ENCODE peak calls at places on chromosomes 6 and 20, in ten cellular contexts. I, F, D, Q, W, V, Y, Z, J and S are unnamed samples.

GRCh38 chr6:89194559-89194958 is 22.6 kb downstream of the GABRR1 start:
- DNase-seq in Y (no peak), Q (no peak), D (no peak), V (no peak), W (no peak), J (no peak), F (no peak), I (no peak), Z (no peak), S (no peak)

GRCh38 chr6:31727034-31727716 is 1.9 kb downstream of the DDAH2 start:
- DNase-seq in I (no peak), F (no peak), Y (no peak), W (no peak), Q (peak), Z (peak), J (no peak), V (no peak), D (no peak), S (no peak)

GRCh38 chr20:54209216-54209813 is 1.4 kb downstream of the PFDN4 start:
- DNase-seq in V (no peak), Y (no peak), J (no peak), F (no peak), Z (no peak), D (no peak), Q (no peak), I (no peak), W (no peak), S (no peak)

GRCh38 chr6:152062476-152062875 is 255.0 kb downstream of the ESR1 start:
- DNase-seq in Q (no peak), D (no peak), J (no peak), I (no peak), W (no peak), V (no peak), Y (no peak), F (no peak), Z (no peak), S (no peak)

GRCh38 chr6:72182337-72183246 is 296.2 kb downstream of the RIMS1 start:
- DNase-seq in I (no peak), W (no peak), D (no peak), Q (no peak), V (no peak), J (peak), Y (peak), Z (no peak), F (no peak), S (peak)

GRCh38 chr20:60295214-60295613 is 337.0 kb downstream of the CDH26 start:
- DNase-seq in J (no peak), W (no peak), V (no peak), Y (no peak), D (no peak), Q (no peak), I (no peak), Z (no peak), F (no peak), S (no peak)

GRCh38 chr6:85674604-85675003 is 31.9 kb upstream of the SYNCRIP start:
- DNase-seq in D (no peak), J (no peak), W (no peak), Q (no peak), I (no peak), Y (peak), V (no peak), Z (no peak), F (no peak), S (no peak)

GRCh38 chr20:46351357-46352058 is 43.2 kb upstream of the CDH22 start:
- DNase-seq in Y (no peak), F (no peak), V (no peak), D (no peak), J (no peak), Q (peak), I (no peak), Z (no peak), W (no peak), S (no peak)

GRCh38 chr6:30646450-30647038 is 389 bp upstream of the C6orf136 start:
- DNase-seq in Q (peak), W (peak), V (peak), J (peak), F (no peak), Y (peak), Z (no peak), I (peak), D (no peak), S (no peak)

GRCh38 chr6:66926060-66926459 is 1219.0 kb upstream of the EYS start:
- DNase-seq in Q (no peak), F (no peak), Y (peak), Z (no peak), J (no peak), D (no peak), W (no peak), I (no peak), V (no peak), S (peak)